ENCODE peak calls at places on chromosomes 7 and 10, in eight cellular contexts. G, P, V, H, J, K, O and N are unnamed samples.

GRCh38 chr10:16856567-16856966 is 39.3 kb upstream of the RSU1 start:
- DNase-seq in G (peak), P (no peak), V (no peak), H (no peak), J (no peak), K (peak), O (no peak), N (no peak)

GRCh38 chr7:94177441-94177840 is 173.3 kb upstream of the BET1 start:
- DNase-seq in G (no peak), P (no peak), V (no peak), H (no peak), J (no peak), K (no peak), O (no peak), N (no peak)

GRCh38 chr7:73909051-73909941 is 48.3 kb downstream of the TMEM270 start:
- DNase-seq in G (peak), P (no peak), V (no peak), H (peak), J (peak), K (no peak), O (no peak), N (no peak)

GRCh38 chr10:391304-391703 is 256.0 kb downstream of the ZMYND11 start:
- DNase-seq in G (no peak), P (no peak), V (no peak), H (no peak), J (no peak), K (no peak), O (no peak), N (no peak)

GRCh38 chr7:139254728-139255127 is 23.7 kb downstream of the UBN2 start:
- DNase-seq in G (no peak), P (no peak), V (no peak), H (no peak), J (no peak), K (no peak), O (no peak), N (no peak)

GRCh38 chr10:67863094-67863493 is 21.4 kb upstream of the SIRT1 start:
- DNase-seq in G (no peak), P (no peak), V (no peak), H (no peak), J (no peak), K (no peak), O (no peak), N (no peak)

GRCh38 chr10:63986536-63986935 is 465.3 kb downstream of the REEP3 start:
- DNase-seq in G (no peak), P (no peak), V (no peak), H (no peak), J (no peak), K (no peak), O (no peak), N (no peak)

GRCh38 chr7:148726385-148726784 is 27.7 kb downstream of the CUL1 start:
- DNase-seq in G (no peak), P (no peak), V (no peak), H (peak), J (no peak), K (no peak), O (no peak), N (no peak)